ENCODE peak calls at places on chromosomes 5 and 9, in seven cellular contexts. One of them, this sample, is unnamed.

GRCh38 chr5:96852769-96853168 is 23.5 kb upstream of the ERAP2 start:
- DNase-seq in cardiac septum: no peak
- DNase-seq in GM12891: no peak
- DNase-seq in KBM-7: no peak
- DNase-seq in heart left ventricle: no peak
- DNase-seq in T-helper 1 cell: no peak
- DNase-seq in stimulated activated CD4-positive, alpha-beta T cell treated with anti-CD3 and anti-CD28 coated beads, Interleukin-1b, Interleukin-23, amount 100 ng/mL, for 1 hour: no peak
- DNase-seq in this sample: no peak

GRCh38 chr5:73940026-73940425 is 314.0 kb downstream of the ARHGEF28 start:
- DNase-seq in GM12891: no peak
- DNase-seq in KBM-7: no peak
- DNase-seq in cardiac septum: no peak
- DNase-seq in T-helper 1 cell: no peak
- DNase-seq in stimulated activated CD4-positive, alpha-beta T cell treated with anti-CD3 and anti-CD28 coated beads, Interleukin-1b, Interleukin-23, amount 100 ng/mL, for 1 hour: no peak
- DNase-seq in heart left ventricle: no peak
- DNase-seq in this sample: no peak

GRCh38 chr9:111597852-111598729 is 1.4 kb downstream of the PTGR1 start:
- DNase-seq in cardiac septum: no peak
- DNase-seq in heart left ventricle: peak; percentile 79
- DNase-seq in stimulated activated CD4-positive, alpha-beta T cell treated with anti-CD3 and anti-CD28 coated beads, Interleukin-1b, Interleukin-23, amount 100 ng/mL, for 1 hour: peak; percentile 17
- DNase-seq in T-helper 1 cell: peak; percentile 43
- DNase-seq in KBM-7: peak; percentile 78
- DNase-seq in GM12891: peak; percentile 43
- DNase-seq in this sample: peak; percentile 72

GRCh38 chr5:103425686-103426454 is 136.7 kb downstream of the NUDT12 start:
- DNase-seq in T-helper 1 cell: no peak
- DNase-seq in heart left ventricle: no peak
- DNase-seq in cardiac septum: no peak
- DNase-seq in GM12891: no peak
- DNase-seq in KBM-7: no peak
- DNase-seq in stimulated activated CD4-positive, alpha-beta T cell treated with anti-CD3 and anti-CD28 coated beads, Interleukin-1b, Interleukin-23, amount 100 ng/mL, for 1 hour: no peak
- DNase-seq in this sample: no peak

GRCh38 chr5:172872997-172873491 is 39.0 kb downstream of the ERGIC1 start:
- DNase-seq in KBM-7: no peak
- DNase-seq in heart left ventricle: peak; percentile 88
- DNase-seq in stimulated activated CD4-positive, alpha-beta T cell treated with anti-CD3 and anti-CD28 coated beads, Interleukin-1b, Interleukin-23, amount 100 ng/mL, for 1 hour: no peak
- DNase-seq in cardiac septum: peak; percentile 92
- DNase-seq in GM12891: no peak
- DNase-seq in T-helper 1 cell: no peak
- DNase-seq in this sample: no peak

GRCh38 chr5:154203798-154204578 is 13.5 kb downstream of the GALNT10 start:
- DNase-seq in cardiac septum: no peak
- DNase-seq in T-helper 1 cell: no peak
- DNase-seq in GM12891: no peak
- DNase-seq in KBM-7: no peak
- DNase-seq in heart left ventricle: no peak
- DNase-seq in stimulated activated CD4-positive, alpha-beta T cell treated with anti-CD3 and anti-CD28 coated beads, Interleukin-1b, Interleukin-23, amount 100 ng/mL, for 1 hour: no peak
- DNase-seq in this sample: no peak

GRCh38 chr9:136100700-136101614 is 5.9 kb upstream of the NACC2 start:
- DNase-seq in stimulated activated CD4-positive, alpha-beta T cell treated with anti-CD3 and anti-CD28 coated beads, Interleukin-1b, Interleukin-23, amount 100 ng/mL, for 1 hour: no peak
- DNase-seq in KBM-7: no peak
- DNase-seq in GM12891: no peak
- DNase-seq in cardiac septum: no peak
- DNase-seq in T-helper 1 cell: no peak
- DNase-seq in heart left ventricle: no peak
- DNase-seq in this sample: no peak

GRCh38 chr5:50963647-50964584 is 297.5 kb downstream of the PARP8 start:
- DNase-seq in T-helper 1 cell: no peak
- DNase-seq in KBM-7: no peak
- DNase-seq in heart left ventricle: no peak
- DNase-seq in stimulated activated CD4-positive, alpha-beta T cell treated with anti-CD3 and anti-CD28 coated beads, Interleukin-1b, Interleukin-23, amount 100 ng/mL, for 1 hour: no peak
- DNase-seq in cardiac septum: no peak
- DNase-seq in GM12891: no peak
- DNase-seq in this sample: no peak

GRCh38 chr5:79481574-79481973 is 32.4 kb downstream of the HOMER1 start:
- DNase-seq in KBM-7: no peak
- DNase-seq in heart left ventricle: no peak
- DNase-seq in stimulated activated CD4-positive, alpha-beta T cell treated with anti-CD3 and anti-CD28 coated beads, Interleukin-1b, Interleukin-23, amount 100 ng/mL, for 1 hour: no peak
- DNase-seq in cardiac septum: no peak
- DNase-seq in T-helper 1 cell: no peak
- DNase-seq in GM12891: no peak
- DNase-seq in this sample: no peak

GRCh38 chr5:148559461-148559860 is 94.9 kb downstream of the HTR4 start:
- DNase-seq in cardiac septum: no peak
- DNase-seq in stimulated activated CD4-positive, alpha-beta T cell treated with anti-CD3 and anti-CD28 coated beads, Interleukin-1b, Interleukin-23, amount 100 ng/mL, for 1 hour: no peak
- DNase-seq in GM12891: no peak
- DNase-seq in T-helper 1 cell: no peak
- DNase-seq in heart left ventricle: no peak
- DNase-seq in KBM-7: no peak
- DNase-seq in this sample: no peak

GRCh38 chr5:61964199-61964598 is 341.8 kb upstream of the KIF2A start:
- DNase-seq in GM12891: no peak
- DNase-seq in T-helper 1 cell: no peak
- DNase-seq in KBM-7: no peak
- DNase-seq in heart left ventricle: no peak
- DNase-seq in cardiac septum: no peak
- DNase-seq in stimulated activated CD4-positive, alpha-beta T cell treated with anti-CD3 and anti-CD28 coated beads, Interleukin-1b, Interleukin-23, amount 100 ng/mL, for 1 hour: no peak
- DNase-seq in this sample: no peak

GRCh38 chr9:134239130-134239888 is 74.9 kb upstream of the RNU6ATAC start:
- DNase-seq in cardiac septum: no peak
- DNase-seq in T-helper 1 cell: no peak
- DNase-seq in heart left ventricle: no peak
- DNase-seq in GM12891: no peak
- DNase-seq in stimulated activated CD4-positive, alpha-beta T cell treated with anti-CD3 and anti-CD28 coated beads, Interleukin-1b, Interleukin-23, amount 100 ng/mL, for 1 hour: no peak
- DNase-seq in KBM-7: no peak
- DNase-seq in this sample: no peak

GRCh38 chr9:71897573-71897972 is 13.4 kb downstream of the ABHD17B start:
- DNase-seq in stimulated activated CD4-positive, alpha-beta T cell treated with anti-CD3 and anti-CD28 coated beads, Interleukin-1b, Interleukin-23, amount 100 ng/mL, for 1 hour: no peak
- DNase-seq in T-helper 1 cell: peak; percentile 82
- DNase-seq in heart left ventricle: no peak
- DNase-seq in GM12891: no peak
- DNase-seq in KBM-7: peak; percentile 65
- DNase-seq in cardiac septum: no peak
- DNase-seq in this sample: no peak

GRCh38 chr9:77883846-77884771 is 147.5 kb downstream of the GNAQ start:
- DNase-seq in stimulated activated CD4-positive, alpha-beta T cell treated with anti-CD3 and anti-CD28 coated beads, Interleukin-1b, Interleukin-23, amount 100 ng/mL, for 1 hour: no peak
- DNase-seq in KBM-7: no peak
- DNase-seq in T-helper 1 cell: no peak
- DNase-seq in heart left ventricle: no peak
- DNase-seq in GM12891: no peak
- DNase-seq in cardiac septum: no peak
- DNase-seq in this sample: no peak

GRCh38 chr9:126162611-126163381 is 163.8 kb upstream of the MVB12B start:
- DNase-seq in T-helper 1 cell: no peak
- DNase-seq in cardiac septum: peak; percentile 26
- DNase-seq in KBM-7: no peak
- DNase-seq in heart left ventricle: peak; percentile 39
- DNase-seq in GM12891: no peak
- DNase-seq in stimulated activated CD4-positive, alpha-beta T cell treated with anti-CD3 and anti-CD28 coated beads, Interleukin-1b, Interleukin-23, amount 100 ng/mL, for 1 hour: no peak
- DNase-seq in this sample: no peak

GRCh38 chr5:61277190-61277589 is 54.9 kb upstream of the ZSWIM6 start:
- DNase-seq in cardiac septum: no peak
- DNase-seq in stimulated activated CD4-positive, alpha-beta T cell treated with anti-CD3 and anti-CD28 coated beads, Interleukin-1b, Interleukin-23, amount 100 ng/mL, for 1 hour: no peak
- DNase-seq in heart left ventricle: no peak
- DNase-seq in GM12891: no peak
- DNase-seq in KBM-7: peak; percentile 46
- DNase-seq in T-helper 1 cell: peak; percentile 26
- DNase-seq in this sample: peak; percentile 29